ENCODE peak calls at places on chromosomes 12 and 14, in four cellular contexts. Z is K562, E is WTC11, Y is HepG2. V is an unnamed sample.

GRCh38 chr14:23379331-23380196 is 2.7 kb downstream of the CMTM5 start:
- DNase-seq in E (peak; percentile 76), Y (peak; percentile 66), Z (peak; percentile 69), V (peak; percentile 80)

GRCh38 chr14:54450535-54450934 is 9.4 kb upstream of the CNIH1 start:
- DNase-seq in E (no peak), Y (no peak), Z (peak; percentile 5), V (no peak)

GRCh38 chr12:97595423-97595822 is 132.8 kb downstream of the RMST start:
- DNase-seq in Z (no peak), Y (peak; percentile 74), E (no peak), V (no peak)

GRCh38 chr12:47977046-47977771 is 13.8 kb downstream of the TMEM106C start:
- DNase-seq in Y (no peak), Z (no peak), E (no peak), V (no peak)

GRCh38 chr12:112107728-112108447 is 695 bp downstream of the NAA25 start:
- DNase-seq in Z (peak; percentile 65), E (peak; percentile 30), Y (no peak), V (peak; percentile 39)

GRCh38 chr14:97377550-97377949 is 580.4 kb downstream of the VRK1 start:
- DNase-seq in Z (no peak), E (no peak), Y (no peak), V (no peak)

GRCh38 chr14:101564819-101565698 is 3.8 kb downstream of the DIO3 start:
- DNase-seq in Y (no peak), E (peak; percentile 55), Z (no peak), V (peak; percentile 37)

GRCh38 chr14:104991896-104992230 is 6.3 kb downstream of the CLBA1 start:
- DNase-seq in Z (no peak), E (no peak), Y (no peak), V (no peak)

GRCh38 chr12:2057041-2057792 is 4.4 kb downstream of the CACNA1C start:
- DNase-seq in Z (peak; percentile 59), Y (peak; percentile 56), E (peak; percentile 97), V (peak; percentile 68)

GRCh38 chr12:120944645-120945217 is 33.6 kb upstream of the HNF1A start:
- DNase-seq in Z (peak; percentile 74), E (peak; percentile 81), Y (no peak), V (peak; percentile 70)

GRCh38 chr14:73253721-73254120 is 16.4 kb downstream of the PAPLN start:
- DNase-seq in Z (no peak), E (no peak), Y (no peak), V (no peak)

GRCh38 chr14:76257111-76257803 is 105.5 kb downstream of the GPATCH2L start:
- DNase-seq in E (no peak), Z (peak; percentile 83), Y (no peak), V (no peak)

GRCh38 chr12:52524898-52525591 is 4.9 kb upstream of the KRT5 start:
- DNase-seq in E (no peak), Y (no peak), Z (no peak), V (no peak)

GRCh38 chr14:56196274-56196673 is 78.1 kb downstream of the PELI2 start:
- DNase-seq in Y (no peak), E (no peak), Z (no peak), V (no peak)

GRCh38 chr14:34029921-34030334 is 79.1 kb upstream of the EGLN3 start:
- DNase-seq in Z (peak; percentile 58), E (peak; percentile 14), Y (no peak), V (peak; percentile 27)
- TF ChIP-seq ELF4 in Z (no peak), E (no peak), Y (no peak), V (no peak)

GRCh38 chr12:26704214-26704613 is 128.8 kb downstream of the ITPR2 start:
- DNase-seq in Y (no peak), E (no peak), Z (no peak), V (no peak)
- TF ChIP-seq ELF4 in Y (no peak), E (no peak), Z (no peak), V (no peak)

GRCh38 chr12:25811656-25812126 is 146.8 kb upstream of the RASSF8 start:
- DNase-seq in Z (no peak), E (no peak), Y (no peak), V (peak; percentile 14)
- TF ChIP-seq ELF4 in Z (no peak), E (no peak), Y (no peak), V (no peak)

GRCh38 chr12:50062733-50063452 is 5.5 kb downstream of the ASIC1 start:
- DNase-seq in Z (no peak), E (no peak), Y (no peak), V (no peak)
- TF ChIP-seq ELF4 in Z (no peak), E (no peak), Y (no peak), V (no peak)

DNA sequence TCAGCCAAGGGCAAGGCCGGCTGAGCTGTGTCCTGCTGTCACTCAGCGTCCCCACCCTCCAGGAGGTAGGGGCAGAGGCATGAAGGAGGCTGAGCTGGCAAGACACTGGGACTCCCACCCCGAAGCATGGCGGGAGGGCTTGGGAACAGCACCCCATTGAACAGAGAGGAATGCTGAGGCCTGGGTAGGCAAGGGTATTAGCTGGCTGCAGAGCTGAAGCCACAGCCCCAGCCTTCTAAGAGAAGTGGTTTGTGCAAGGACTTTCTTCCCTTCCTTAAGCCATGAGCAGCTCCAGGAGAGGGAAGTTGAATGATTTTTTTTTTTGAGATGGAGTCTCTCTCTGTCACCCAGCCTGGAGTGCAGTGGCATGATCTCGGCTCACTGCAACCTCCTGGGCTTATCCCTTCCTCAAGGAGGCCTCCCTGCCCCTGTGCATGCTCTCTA is 6.6 kb upstream of the CFAP73 start:
- DNase-seq in Z (no peak), Y (no peak), E (no peak), V (no peak)
- TF ChIP-seq ELF4 in Z (no peak), Y (no peak), E (no peak), V (no peak)